ENCODE peak calls at places on chromosome 19, in seven cellular contexts. M is A673, G is fibroblast of the aortic adventitia, O is AG09319, Z is epithelial cell of esophagus, J is B cell, L is A549. F is an unnamed sample.

GRCh38 chr19:42242071-42242511 is 311 bp downstream of the GSK3A start:
- DNase-seq in Z (no peak), M (no peak), L (no peak), G (no peak), J (no peak), O (no peak), F (no peak)

GRCh38 chr19:2477732-2478191 is 1.8 kb downstream of the GADD45B start:
- DNase-seq in L (peak; percentile 63), M (peak; percentile 48), G (peak; percentile 66), O (no peak), Z (peak; percentile 40), J (peak; percentile 44), F (no peak)

GRCh38 chr19:12936582-12936981 is 1.8 kb upstream of the CALR start:
- DNase-seq in J (no peak), O (no peak), M (no peak), Z (no peak), L (no peak), G (no peak), F (no peak)

GRCh38 chr19:15107056-15108010 is at the start of gene SYDE1:
- DNase-seq in J (no peak), G (peak; percentile 72), O (no peak), Z (no peak), M (peak; percentile 76), L (peak; percentile 33), F (peak; percentile 46)

GRCh38 chr19:1862424-1863307 is 713 bp downstream of the KLF16 start:
- DNase-seq in M (peak; percentile 57), O (no peak), Z (peak; percentile 51), L (peak; percentile 56), J (peak; percentile 78), G (no peak), F (peak; percentile 88)

GRCh38 chr19:33515921-33516320 is 5.7 kb downstream of the PEPD start:
- DNase-seq in G (no peak), L (no peak), M (no peak), O (no peak), Z (no peak), J (no peak), F (no peak)

GRCh38 chr19:19464339-19465098 is 50.8 kb downstream of the TSSK6 start:
- DNase-seq in M (peak; percentile 66), Z (peak; percentile 89), G (peak; percentile 76), L (no peak), O (no peak), J (no peak), F (no peak)

GRCh38 chr19:47495478-47496372 is 11.7 kb upstream of the KPTN start:
- DNase-seq in Z (no peak), J (no peak), L (no peak), G (no peak), M (no peak), O (no peak), F (no peak)

GRCh38 chr19:40277356-40277755 is 7.8 kb downstream of the AKT2 start:
- DNase-seq in G (no peak), J (no peak), L (no peak), Z (no peak), O (no peak), M (no peak), F (no peak)

GRCh38 chr19:41328157-41328817 is 18.3 kb downstream of the CCDC97 start:
- DNase-seq in J (no peak), L (peak; percentile 56), O (no peak), M (no peak), G (no peak), Z (peak; percentile 39), F (peak; percentile 62)

GRCh38 chr19:52464798-52465470 is 11.6 kb downstream of the ZNF578 start:
- DNase-seq in M (peak; percentile 7), L (peak; percentile 24), G (no peak), O (no peak), Z (no peak), J (no peak), F (no peak)

GRCh38 chr19:3080281-3080680 is 13.9 kb upstream of the GNA11 start:
- DNase-seq in L (no peak), J (no peak), Z (no peak), M (no peak), G (peak; percentile 44), O (peak; percentile 20), F (no peak)

GRCh38 chr19:1799695-1800342 is 12.3 kb downstream of the ATP8B3 start:
- DNase-seq in Z (no peak), M (no peak), J (no peak), O (no peak), L (no peak), G (no peak), F (no peak)

GRCh38 chr19:2869618-2870017 is 2.5 kb downstream of the ZNF556 start:
- DNase-seq in L (no peak), J (no peak), G (no peak), M (no peak), Z (no peak), O (no peak), F (peak; percentile 23)

GRCh38 chr19:46489445-46490272 is 6.0 kb downstream of the PNMA8B start:
- DNase-seq in J (peak; percentile 29), L (no peak), M (no peak), G (peak; percentile 80), Z (peak; percentile 29), O (no peak), F (no peak)

GRCh38 chr19:58170860-58171259 is 12.0 kb upstream of the ZNF274 start:
- DNase-seq in J (no peak), G (no peak), M (no peak), Z (peak; percentile 82), O (no peak), L (peak; percentile 71), F (no peak)

GRCh38 chr19:43662487-43662886 is 7.5 kb downstream of the PLAUR start:
- DNase-seq in O (no peak), J (no peak), Z (no peak), G (no peak), M (peak; percentile 42), L (no peak), F (no peak)

GRCh38 chr19:30593975-30594925 is 222.1 kb downstream of the ZNF536 start:
- DNase-seq in O (no peak), Z (no peak), J (no peak), M (no peak), L (no peak), G (no peak), F (no peak)

GRCh38 chr19:14542721-14543328 is 13.4 kb downstream of the TECR start:
- DNase-seq in O (no peak), J (no peak), G (peak; percentile 75), L (no peak), Z (peak; percentile 92), M (peak; percentile 41), F (no peak)

GRCh38 chr19:53868892-53869804 is 1.5 kb downstream of the MYADM start:
- DNase-seq in Z (peak; percentile 71), M (peak; percentile 86), L (peak; percentile 91), G (peak; percentile 85), O (peak; percentile 78), J (peak; percentile 95), F (peak; percentile 91)

GRCh38 chr19:19538077-19538764 is at the start of gene CILP2:
- DNase-seq in G (no peak), L (no peak), M (peak; percentile 66), J (peak; percentile 59), O (no peak), Z (no peak), F (peak; percentile 83)

GRCh38 chr19:281992-282391 is 9.2 kb downstream of the PLPP2 start:
- DNase-seq in O (no peak), G (no peak), L (no peak), J (no peak), Z (no peak), M (no peak), F (no peak)
- TF ChIP-seq CTCF in O (no peak), G (no peak), L (no peak), J (no peak), Z (no peak), M (no peak), F (peak; percentile 7)

DNA sequence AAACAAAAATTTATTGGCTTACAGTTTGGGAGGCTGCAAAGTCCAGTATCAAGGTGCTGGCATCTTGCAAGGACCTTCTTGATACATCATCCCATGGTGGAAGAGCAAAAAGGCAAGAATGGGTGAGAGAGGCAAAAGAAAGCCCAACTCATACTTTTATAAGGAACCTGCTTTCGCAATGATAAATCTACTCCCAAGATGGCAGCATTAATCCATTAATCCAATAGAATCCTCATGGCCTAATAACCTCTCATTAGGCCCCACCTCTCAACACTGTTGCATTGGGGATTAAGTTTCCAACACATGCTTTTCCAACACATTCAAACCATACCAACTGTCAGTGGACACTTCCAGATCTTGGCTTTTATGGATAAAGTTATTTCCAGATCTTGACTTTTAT is 48.7 kb upstream of the ZNF507 start:
- DNase-seq in J (no peak), G (no peak), M (no peak), L (peak; percentile 28), O (no peak), Z (no peak), F (no peak)
- TF ChIP-seq CTCF in J (no peak), G (no peak), M (no peak), L (no peak), O (no peak), Z (no peak), F (no peak)

DNA sequence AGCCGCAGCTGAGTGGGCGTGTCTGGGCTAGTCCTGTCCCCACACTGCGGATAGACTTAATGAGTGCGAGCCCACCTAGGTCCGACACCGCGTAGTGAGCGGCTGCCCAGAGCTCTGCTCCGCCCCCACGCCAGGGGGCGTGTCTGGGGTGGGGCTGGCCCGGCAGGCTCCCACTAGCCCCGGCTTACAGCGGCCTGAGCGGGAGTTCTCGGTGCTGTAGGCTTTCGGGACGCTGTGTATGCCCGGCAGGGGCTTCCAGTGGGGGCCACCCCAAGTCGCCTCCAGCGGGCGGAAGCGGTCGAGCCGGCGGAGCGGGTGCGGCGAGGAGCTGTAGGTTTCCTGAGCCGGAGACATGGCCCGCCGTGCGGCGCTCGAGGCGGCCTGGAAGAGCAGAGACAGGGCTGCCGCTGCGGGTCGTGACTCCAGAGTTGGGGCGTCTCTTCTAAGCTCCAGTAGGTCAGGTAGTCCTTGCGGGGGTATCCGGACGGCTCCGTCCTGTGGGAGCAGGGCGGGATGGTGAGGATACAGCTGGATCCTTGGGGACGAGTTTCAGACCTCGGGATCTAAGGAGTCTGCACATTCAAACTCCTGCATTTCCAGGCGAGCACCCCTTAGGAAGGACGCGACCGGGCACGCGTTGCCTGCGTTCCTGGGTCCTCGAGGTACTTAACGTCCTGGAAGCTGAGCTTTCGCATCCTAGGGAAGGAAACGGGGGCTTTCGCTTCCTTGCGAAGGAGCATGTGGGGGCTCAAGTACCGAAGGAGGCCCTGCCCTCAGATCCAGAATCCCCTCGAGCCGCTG is 1.2 kb downstream of the CGB7 start:
- DNase-seq in J (peak; percentile 75), M (peak; percentile 63), G (peak; percentile 33), L (peak; percentile 64), Z (peak; percentile 68), O (no peak), F (peak; percentile 90)
- TF ChIP-seq CTCF in J (peak; percentile 46), M (peak; percentile 32), G (peak; percentile 31), L (peak; percentile 15), Z (peak; percentile 18), O (peak; percentile 19), F (peak; percentile 14)

GRCh38 chr19:18062043-18062442 is 24.7 kb downstream of the IL12RB1 start:
- DNase-seq in M (no peak), G (no peak), J (no peak), O (no peak), L (no peak), Z (no peak), F (no peak)

GRCh38 chr19:18060472-18060871 is 26.3 kb downstream of the IL12RB1 start:
- DNase-seq in M (no peak), G (no peak), J (no peak), Z (no peak), L (no peak), O (no peak), F (no peak)

GRCh38 chr19:18065173-18065495 is 21.6 kb downstream of the IL12RB1 start:
- DNase-seq in J (no peak), L (no peak), O (no peak), G (no peak), M (no peak), Z (no peak), F (no peak)

GRCh38 chr19:18059902-18060301 is 26.8 kb downstream of the IL12RB1 start:
- DNase-seq in J (no peak), M (no peak), G (no peak), O (no peak), Z (no peak), L (no peak), F (no peak)

GRCh38 chr19:18063463-18063862 is 23.3 kb downstream of the IL12RB1 start:
- DNase-seq in G (no peak), M (no peak), J (peak; percentile 45), L (peak; percentile 51), Z (peak; percentile 24), O (no peak), F (no peak)
- TF ChIP-seq CTCF in G (no peak), M (peak; percentile 36), J (no peak), L (peak; percentile 15), Z (no peak), O (no peak), F (peak; percentile 13)